ENCODE peak calls at places on chromosome 15, in four cellular contexts. S is body of pancreas, J is right lobe of liver, I is HCT116. U is an unnamed sample.
A peak's percentile ranks its signal among the peaks of the same experiment; 100 is the strongest.

GRCh38 chr15:41894791-41895463 is 1.1 kb upstream of the SPTBN5 start:
- DNase-seq in S (peak; percentile 91), J (no peak), I (peak; percentile 44), U (peak; percentile 36)

GRCh38 chr15:68220489-68220888 is 9.0 kb downstream of the CLN6 start:
- DNase-seq in S (no peak), J (no peak), I (no peak), U (no peak)

GRCh38 chr15:101446527-101447167 is 42.9 kb downstream of the PCSK6 start:
- DNase-seq in S (no peak), J (peak; percentile 81), I (no peak), U (no peak)

GRCh38 chr15:98888839-98889479 is 118.6 kb downstream of the PGPEP1L start:
- DNase-seq in S (no peak), J (no peak), I (no peak), U (no peak)

GRCh38 chr15:73442436-73442835 is 528 bp upstream of the REC114 start:
- DNase-seq in S (no peak), J (no peak), I (no peak), U (no peak)

GRCh38 chr15:62886431-62887071 is 156.0 kb upstream of the TPM1 start:
- DNase-seq in S (no peak), J (peak; percentile 71), I (no peak), U (no peak)

GRCh38 chr15:90866800-90867199 is 1.6 kb upstream of the FURIN start:
- DNase-seq in S (no peak), J (no peak), I (no peak), U (no peak)

GRCh38 chr15:69615756-69616155 is 163.1 kb downstream of the RPLP1 start:
- DNase-seq in S (peak; percentile 25), J (peak; percentile 27), I (no peak), U (no peak)

GRCh38 chr15:28107111-28107893 is 8.2 kb upstream of the OCA2 start:
- DNase-seq in S (peak; percentile 16), J (no peak), I (no peak), U (no peak)

GRCh38 chr15:89416339-89417183 is 79.8 kb downstream of the RHCG start:
- DNase-seq in S (peak; percentile 81), J (peak; percentile 66), I (peak; percentile 71), U (no peak)

GRCh38 chr15:67063689-67064606 is 1.5 kb upstream of the SMAD3 start:
- DNase-seq in S (peak; percentile 74), J (peak; percentile 79), I (peak; percentile 89), U (no peak)

GRCh38 chr15:45795487-45796069 is 160.7 kb downstream of the SQOR start:
- DNase-seq in S (peak; percentile 36), J (no peak), I (peak; percentile 47), U (peak; percentile 61)

GRCh38 chr15:51494411-51495314 is 127.9 kb downstream of the DMXL2 start:
- DNase-seq in S (no peak), J (no peak), I (no peak), U (no peak)

GRCh38 chr15:53611145-53611920 is 148.1 kb downstream of the WDR72 start:
- DNase-seq in S (no peak), J (no peak), I (no peak), U (no peak)

GRCh38 chr15:67520276-67520975 is 505 bp upstream of the C15orf61 start:
- DNase-seq in S (no peak), J (no peak), I (no peak), U (no peak)

GRCh38 chr15:72033285-72033684 is 84.7 kb downstream of the MYO9A start:
- DNase-seq in S (no peak), J (no peak), I (no peak), U (no peak)

GRCh38 chr15:85725019-85725418 is 69.7 kb downstream of the KLHL25 start:
- DNase-seq in S (no peak), J (no peak), I (no peak), U (no peak)

GRCh38 chr15:85723960-85724945 is 70.5 kb downstream of the KLHL25 start:
- DNase-seq in S (no peak), J (no peak), I (no peak), U (no peak)

GRCh38 chr15:85722789-85723188 is 71.9 kb downstream of the KLHL25 start:
- DNase-seq in S (no peak), J (no peak), I (no peak), U (no peak)

GRCh38 chr15:85725564-85725963 is 69.2 kb downstream of the KLHL25 start:
- DNase-seq in S (no peak), J (no peak), I (no peak), U (no peak)

DNA sequence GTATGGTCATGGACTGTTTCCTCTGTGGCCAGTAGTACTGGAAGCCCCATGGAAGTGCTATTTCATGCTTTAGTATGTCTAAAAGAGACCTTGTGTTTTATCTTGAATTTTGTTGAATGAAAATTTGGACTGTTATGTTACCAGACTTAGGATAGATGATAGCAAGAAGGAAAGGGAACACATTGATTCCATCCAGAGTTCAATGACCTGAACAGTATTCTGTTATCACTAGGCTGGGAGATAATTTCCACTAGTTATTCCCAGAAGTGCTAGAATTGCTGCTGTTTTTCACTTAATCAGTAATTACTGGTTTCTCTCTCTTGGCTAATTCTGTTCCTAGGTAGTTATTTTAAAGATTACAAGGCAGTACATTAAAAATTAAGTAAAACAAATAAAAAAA is 72.4 kb downstream of the KLHL25 start:
- DNase-seq in S (no peak), J (no peak), I (no peak), U (no peak)
- H3K27ac ChIP-seq in S (no peak overlapping the region), J (peak overlapping the region; percentile 28), I (no peak overlapping the region), U (no peak overlapping the region)

GRCh38 chr15:65060641-65061397 is 7.0 kb downstream of the RASL12 start:
- DNase-seq in S (no peak), J (no peak), I (no peak), U (no peak)
- H3K9me3 ChIP-seq in S (no peaks in the 10 kb centered on the region), J (no peaks in the 10 kb centered on the region), I (no peaks in the 10 kb centered on the region), U (no peaks in the 10 kb centered on the region)

GRCh38 chr15:77495806-77496589 is 75.3 kb downstream of the HMG20A start:
- DNase-seq in S (no peak), J (no peak), I (no peak), U (no peak)
- H3K27ac ChIP-seq in S (peak overlapping the region; percentile 80), J (no peak overlapping the region), I (no peak overlapping the region), U (peak overlapping the region; percentile 27)

GRCh38 chr15:25185156-25185710 is 230.4 kb downstream of the SNRPN start:
- DNase-seq in S (no peak), J (peak; percentile 36), I (no peak), U (no peak)
- H3K9me3 ChIP-seq in S (no peaks in the 10 kb centered on the region), J (no peaks in the 10 kb centered on the region), I (peaks cover 5% of the 10 kb centered on the region), U (no peaks in the 10 kb centered on the region)

GRCh38 chr15:92820233-92821021 is 79.7 kb upstream of the CHD2 start:
- DNase-seq in S (peak; percentile 94), J (peak; percentile 94), I (peak; percentile 83), U (peak; percentile 94)
- H3K27ac ChIP-seq in S (peak overlapping the region; percentile 94), J (peak overlapping the region; percentile 70), I (peak overlapping the region; percentile 83), U (peak overlapping the region; percentile 96)

GRCh38 chr15:20348291-20348899 is 193.2 kb downstream of the GOLGA6L6 start:
- DNase-seq in S (no peak), J (no peak), I (no peak), U (no peak)

GRCh38 chr15:20346082-20346805 is 195.4 kb downstream of the GOLGA6L6 start:
- DNase-seq in S (peak; percentile 5), J (no peak), I (no peak), U (no peak)

GRCh38 chr15:20345401-20345958 is 196.1 kb downstream of the GOLGA6L6 start:
- DNase-seq in S (peak; percentile 9), J (no peak), I (no peak), U (no peak)

GRCh38 chr15:20341901-20342605 is 199.5 kb downstream of the GOLGA6L6 start:
- DNase-seq in S (peak; percentile 73), J (peak; percentile 98), I (no peak), U (peak; percentile 57)

DNA sequence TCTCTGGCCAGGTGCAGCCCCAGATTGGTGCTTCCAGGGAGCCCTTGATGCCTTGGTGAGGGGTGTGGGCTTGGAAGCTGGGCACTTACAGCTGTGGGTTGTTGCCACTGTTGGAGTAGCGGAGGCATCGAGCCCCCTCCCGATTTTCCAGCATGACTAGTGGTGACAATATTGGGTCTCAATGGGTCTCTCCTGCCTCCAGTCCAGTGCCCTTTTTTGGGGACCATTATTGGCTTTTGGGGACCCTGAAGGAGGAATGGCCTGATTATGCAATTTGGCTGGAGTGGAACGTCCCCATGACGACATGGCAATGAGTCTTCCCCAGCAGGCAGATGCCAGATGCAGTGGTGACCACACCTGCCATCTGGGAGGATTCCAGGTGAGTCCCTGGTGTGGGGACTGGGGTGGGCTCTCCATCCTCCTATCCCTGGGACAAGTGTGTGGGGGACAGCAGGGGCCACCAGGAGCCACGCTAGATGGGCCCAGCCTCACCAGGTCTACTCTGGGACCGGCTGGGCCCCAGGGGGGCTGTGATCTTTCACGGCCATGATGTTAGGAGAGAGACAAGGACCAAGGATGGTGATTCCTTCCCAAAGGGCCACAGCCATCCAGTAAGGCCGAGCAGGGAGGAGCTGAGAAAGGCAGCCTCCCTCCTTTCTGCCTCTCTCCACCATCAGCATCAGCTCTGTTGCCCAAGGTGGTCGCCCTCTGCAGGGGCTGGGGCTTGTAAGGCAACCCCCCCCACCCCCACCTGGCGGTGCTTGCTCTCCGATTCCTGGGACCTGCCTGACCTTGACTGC is 196.8 kb downstream of the GOLGA6L6 start:
- DNase-seq in S (peak; percentile 6), J (no peak), I (no peak), U (no peak)
- H3K9me3 ChIP-seq in S (no peaks in the 10 kb centered on the region), J (no peaks in the 10 kb centered on the region), I (peaks cover 77% of the 10 kb centered on the region), U (no peaks in the 10 kb centered on the region)

DNA sequence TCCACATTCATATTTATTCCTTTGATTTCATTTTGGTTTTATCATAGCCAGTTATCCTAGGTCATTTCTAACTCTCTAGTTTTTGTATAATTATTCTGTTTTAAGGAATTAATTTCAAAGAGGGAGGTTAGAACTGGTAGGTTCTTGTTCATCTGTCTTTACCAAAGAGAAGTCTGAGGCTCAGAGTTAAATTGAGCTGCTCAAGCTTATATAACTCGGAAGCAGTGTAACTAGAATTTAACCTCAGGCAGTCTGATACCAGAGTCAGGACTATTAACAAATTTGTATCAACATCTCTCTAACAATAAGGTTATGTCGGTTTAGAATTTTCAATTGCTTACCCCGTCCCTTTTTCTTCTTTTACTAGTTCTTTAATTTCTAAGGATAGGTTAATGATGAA is 84.1 kb downstream of the AKAP13 start:
- DNase-seq in S (no peak), J (no peak), I (no peak), U (no peak)
- H3K27ac ChIP-seq in S (no peak overlapping the region), J (no peak overlapping the region), I (no peak overlapping the region), U (no peak overlapping the region)

DNA sequence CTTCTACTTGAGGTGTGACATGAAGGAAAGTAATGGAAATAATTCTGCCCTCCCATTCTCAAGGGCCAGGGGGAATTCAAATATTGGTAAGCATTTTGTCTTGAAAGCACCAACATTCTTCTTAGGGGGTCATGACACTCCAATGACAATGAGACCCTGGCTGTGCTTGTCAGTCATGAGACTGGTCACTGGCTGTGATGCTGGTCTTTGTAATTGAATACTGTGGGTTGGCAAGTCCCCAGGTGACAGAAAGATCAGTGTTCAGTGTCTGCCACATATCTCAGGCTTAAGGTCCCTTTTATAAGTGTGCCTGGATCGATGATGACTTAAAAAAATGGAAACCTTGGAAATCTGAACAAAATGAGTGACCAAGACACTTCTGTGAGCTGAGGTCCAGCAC is 151.4 kb downstream of the SNRPN start:
- DNase-seq in S (no peak), J (no peak), I (no peak), U (no peak)
- H3K9me3 ChIP-seq in S (no peaks in the 10 kb centered on the region), J (no peaks in the 10 kb centered on the region), I (peaks cover 32% of the 10 kb centered on the region), U (no peaks in the 10 kb centered on the region)

GRCh38 chr15:52503788-52504496 is 24.7 kb downstream of the MYO5A start:
- DNase-seq in S (no peak), J (no peak), I (no peak), U (no peak)
- H3K27ac ChIP-seq in S (no peak overlapping the region), J (no peak overlapping the region), I (no peak overlapping the region), U (no peak overlapping the region)

U was measured in prostate gland.